ENCODE peak calls at places on chromosomes 16 and 17, in four cellular contexts. One of them, this sample, is unnamed.

GRCh38 chr17:8873801-8874715 is 6.6 kb upstream of the PIK3R6 start:
- DNase-seq in CD8-positive, alpha-beta T cell: no peak
- DNase-seq in uterus: no peak
- DNase-seq in coronary artery: no peak
- DNase-seq in this sample: no peak

GRCh38 chr17:79075433-79075805 is 795 bp downstream of the ENGASE start:
- DNase-seq in coronary artery: no peak
- DNase-seq in CD8-positive, alpha-beta T cell: no peak
- DNase-seq in uterus: no peak
- DNase-seq in this sample: no peak

GRCh38 chr17:72717276-72717675 is 375.2 kb downstream of the SLC39A11 start:
- DNase-seq in CD8-positive, alpha-beta T cell: no peak
- DNase-seq in uterus: no peak
- DNase-seq in coronary artery: no peak
- DNase-seq in this sample: no peak

GRCh38 chr16:81938331-81939163 is 72.7 kb downstream of the SDR42E1 start:
- DNase-seq in uterus: no peak
- DNase-seq in CD8-positive, alpha-beta T cell: no peak
- DNase-seq in coronary artery: no peak
- DNase-seq in this sample: no peak

GRCh38 chr16:10676284-10676683 is 18.4 kb downstream of the TEKT5 start:
- DNase-seq in CD8-positive, alpha-beta T cell: no peak
- DNase-seq in coronary artery: no peak
- DNase-seq in uterus: no peak
- DNase-seq in this sample: no peak

GRCh38 chr17:78488867-78489634 is 88.1 kb downstream of the DNAH17 start:
- DNase-seq in coronary artery: no peak
- DNase-seq in uterus: no peak
- DNase-seq in CD8-positive, alpha-beta T cell: no peak
- DNase-seq in this sample: no peak

GRCh38 chr17:70137451-70138230 is 31.7 kb upstream of the KCNJ2 start:
- DNase-seq in uterus: peak
- DNase-seq in CD8-positive, alpha-beta T cell: no peak
- DNase-seq in coronary artery: no peak
- DNase-seq in this sample: peak

GRCh38 chr17:80845121-80845862 is 146.3 kb upstream of the CHMP6 start:
- DNase-seq in uterus: no peak
- DNase-seq in CD8-positive, alpha-beta T cell: no peak
- DNase-seq in coronary artery: no peak
- DNase-seq in this sample: no peak

GRCh38 chr16:48003226-48003907 is 152.4 kb downstream of the ABCC12 start:
- DNase-seq in CD8-positive, alpha-beta T cell: no peak
- DNase-seq in uterus: no peak
- DNase-seq in coronary artery: no peak
- DNase-seq in this sample: peak

GRCh38 chr16:81693047-81693446 is 86.0 kb upstream of the PLCG2 start:
- DNase-seq in coronary artery: no peak
- DNase-seq in uterus: no peak
- DNase-seq in CD8-positive, alpha-beta T cell: no peak
- DNase-seq in this sample: peak

GRCh38 chr17:47730681-47731080 is 2.4 kb upstream of the TBX21 start:
- DNase-seq in coronary artery: peak
- DNase-seq in CD8-positive, alpha-beta T cell: no peak
- DNase-seq in uterus: no peak
- DNase-seq in this sample: no peak

GRCh38 chr16:3065742-3066439 is 451 bp downstream of the IL32 start:
- DNase-seq in CD8-positive, alpha-beta T cell: peak
- DNase-seq in uterus: no peak
- DNase-seq in coronary artery: no peak
- DNase-seq in this sample: no peak
- H3K4me3 ChIP-seq in CD8-positive, alpha-beta T cell: peak
- H3K4me3 ChIP-seq in uterus: no peak
- H3K4me3 ChIP-seq in coronary artery: peak
- H3K4me3 ChIP-seq in this sample: peak

DNA sequence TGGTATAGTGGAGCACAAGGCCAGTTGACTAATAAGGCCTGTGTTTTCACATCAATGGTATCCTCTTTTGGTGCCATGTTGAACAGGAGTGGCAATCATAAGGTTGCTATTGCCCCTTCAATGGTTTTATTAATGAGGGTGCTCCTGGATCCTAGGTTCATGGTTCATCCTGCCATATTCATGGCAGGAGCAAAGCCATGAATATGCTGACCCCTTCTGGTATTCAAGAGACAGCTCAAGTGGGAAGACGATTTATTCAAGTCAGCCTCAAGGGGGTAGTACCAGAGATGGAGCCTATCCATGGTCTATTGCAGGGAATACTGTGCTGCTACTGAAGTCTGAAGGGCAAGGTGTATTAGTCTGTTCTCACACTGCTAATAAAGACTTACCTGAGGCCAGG is 2.6 kb downstream of the ABCA9 start:
- DNase-seq in coronary artery: no peak
- DNase-seq in uterus: no peak
- DNase-seq in CD8-positive, alpha-beta T cell: no peak
- DNase-seq in this sample: no peak
- TF ChIP-seq CTCF in coronary artery: no peak
- TF ChIP-seq CTCF in uterus: no peak
- TF ChIP-seq CTCF in CD8-positive, alpha-beta T cell: no peak
- TF ChIP-seq CTCF in this sample: no peak

DNA sequence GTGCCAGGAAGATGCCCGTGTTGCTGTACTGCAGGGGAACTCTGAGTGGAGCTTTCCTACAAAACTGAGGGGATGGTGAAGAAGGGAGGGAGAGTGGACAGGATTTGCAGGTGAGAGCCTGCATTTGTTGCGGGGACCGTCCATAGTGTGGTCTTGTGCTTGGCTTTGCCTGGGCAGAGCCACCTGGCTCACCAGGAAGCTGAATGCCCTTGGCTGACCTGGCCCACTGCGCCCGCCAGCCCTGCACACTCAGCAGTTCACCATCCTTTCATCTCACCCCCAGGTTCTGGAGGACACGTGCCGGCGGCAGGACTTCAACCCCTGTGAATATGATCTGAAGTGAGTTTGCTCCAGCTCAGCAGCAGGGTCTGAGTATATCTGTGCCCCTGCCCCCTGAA is 1.5 kb downstream of the ASPSCR1 start:
- DNase-seq in coronary artery: no peak
- DNase-seq in CD8-positive, alpha-beta T cell: no peak
- DNase-seq in uterus: no peak
- DNase-seq in this sample: no peak
- H3K4me3 ChIP-seq in coronary artery: no peak
- H3K4me3 ChIP-seq in CD8-positive, alpha-beta T cell: no peak
- H3K4me3 ChIP-seq in uterus: no peak
- H3K4me3 ChIP-seq in this sample: no peak

DNA sequence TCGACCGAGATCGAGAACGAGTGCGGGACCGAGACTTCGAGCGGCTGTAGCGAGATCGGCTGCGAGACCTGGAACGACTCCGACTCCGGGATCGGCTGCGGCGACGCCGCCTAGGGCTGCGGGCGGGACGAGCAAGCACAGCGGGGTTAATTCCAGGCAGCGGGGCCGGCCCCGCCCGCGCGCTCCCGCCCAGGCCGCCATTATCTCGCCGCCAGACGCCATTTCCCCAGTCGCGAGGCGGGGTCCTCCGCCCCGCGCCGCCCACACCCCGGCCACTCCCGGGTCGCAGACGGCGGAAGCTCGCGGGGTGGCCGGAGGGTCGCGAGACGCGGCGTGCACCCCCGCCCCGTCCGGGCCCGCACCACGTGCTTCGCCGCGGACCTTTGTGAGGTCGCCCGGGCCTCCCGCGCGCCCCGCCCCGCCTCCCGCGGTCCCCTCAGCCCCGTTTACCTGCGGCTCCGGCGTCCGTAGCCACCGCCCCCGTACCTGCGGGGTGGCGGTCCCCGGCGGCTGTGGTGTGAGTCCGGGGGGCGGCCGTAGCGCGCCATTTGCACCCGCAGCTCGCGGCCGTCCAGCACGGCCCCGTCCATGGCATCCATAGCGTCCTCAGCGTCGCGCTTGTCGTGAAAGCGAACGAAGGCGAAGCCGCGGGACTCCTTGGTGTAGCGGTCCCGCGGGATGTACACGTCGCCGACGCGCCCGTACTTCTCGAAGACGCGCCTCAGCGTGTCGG is 616 bp downstream of the SRSF2 start:
- DNase-seq in CD8-positive, alpha-beta T cell: peak
- DNase-seq in uterus: peak
- DNase-seq in coronary artery: peak
- DNase-seq in this sample: peak
- TF ChIP-seq CTCF in CD8-positive, alpha-beta T cell: no peak
- TF ChIP-seq CTCF in uterus: no peak
- TF ChIP-seq CTCF in coronary artery: no peak
- TF ChIP-seq CTCF in this sample: peak

GRCh38 chr16:69469807-69470561 is 45.6 kb downstream of the CYB5B start:
- DNase-seq in CD8-positive, alpha-beta T cell: no peak
- DNase-seq in uterus: no peak
- DNase-seq in coronary artery: no peak
- DNase-seq in this sample: no peak

GRCh38 chr16:69466547-69466946 is 42.1 kb downstream of the CYB5B start:
- DNase-seq in CD8-positive, alpha-beta T cell: no peak
- DNase-seq in coronary artery: no peak
- DNase-seq in uterus: no peak
- DNase-seq in this sample: no peak

GRCh38 chr16:69465083-69465721 is 40.8 kb downstream of the CYB5B start:
- DNase-seq in coronary artery: no peak
- DNase-seq in CD8-positive, alpha-beta T cell: no peak
- DNase-seq in uterus: no peak
- DNase-seq in this sample: no peak

GRCh38 chr16:69465881-69466280 is 41.5 kb downstream of the CYB5B start:
- DNase-seq in uterus: no peak
- DNase-seq in coronary artery: no peak
- DNase-seq in CD8-positive, alpha-beta T cell: no peak
- DNase-seq in this sample: no peak

GRCh38 chr16:69467531-69468204 is 43.2 kb downstream of the CYB5B start:
- DNase-seq in uterus: no peak
- DNase-seq in CD8-positive, alpha-beta T cell: no peak
- DNase-seq in coronary artery: no peak
- DNase-seq in this sample: no peak
- H3K4me3 ChIP-seq in uterus: no peak
- H3K4me3 ChIP-seq in CD8-positive, alpha-beta T cell: no peak
- H3K4me3 ChIP-seq in coronary artery: no peak
- H3K4me3 ChIP-seq in this sample: no peak

DNA sequence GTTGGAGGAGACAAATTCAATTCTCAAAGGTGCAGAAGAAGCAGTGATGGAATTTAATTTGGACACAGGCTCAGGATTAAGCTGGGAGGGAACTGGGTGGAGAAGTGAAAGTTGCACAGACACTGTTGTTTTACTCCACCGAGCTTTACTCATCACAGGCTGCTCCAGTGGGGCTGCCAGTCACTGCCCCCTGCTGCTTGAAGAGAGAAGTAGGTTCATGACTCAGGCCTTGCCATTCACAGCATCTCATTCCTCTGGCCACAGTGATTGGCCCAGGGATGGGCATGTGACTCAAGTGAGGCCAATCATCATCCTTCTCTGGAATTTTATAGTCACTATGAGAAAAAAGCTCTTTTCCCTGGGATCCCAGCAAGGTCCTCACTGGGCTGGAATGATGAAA is 11.8 kb downstream of the GNAO1 start:
- DNase-seq in coronary artery: no peak
- DNase-seq in CD8-positive, alpha-beta T cell: peak
- DNase-seq in uterus: no peak
- DNase-seq in this sample: no peak
- TF ChIP-seq CTCF in coronary artery: no peak
- TF ChIP-seq CTCF in CD8-positive, alpha-beta T cell: peak
- TF ChIP-seq CTCF in uterus: no peak
- TF ChIP-seq CTCF in this sample: no peak

GRCh38 chr16:85083051-85083639 is 29.1 kb downstream of the CIBAR2 start:
- DNase-seq in coronary artery: no peak
- DNase-seq in CD8-positive, alpha-beta T cell: no peak
- DNase-seq in uterus: no peak
- DNase-seq in this sample: no peak

GRCh38 chr16:85079785-85080602 is 32.3 kb downstream of the CIBAR2 start:
- DNase-seq in uterus: no peak
- DNase-seq in CD8-positive, alpha-beta T cell: no peak
- DNase-seq in coronary artery: no peak
- DNase-seq in this sample: no peak

GRCh38 chr16:85080923-85081498 is 31.3 kb downstream of the CIBAR2 start:
- DNase-seq in uterus: no peak
- DNase-seq in CD8-positive, alpha-beta T cell: no peak
- DNase-seq in coronary artery: no peak
- DNase-seq in this sample: no peak

GRCh38 chr16:85082553-85083050 is 29.7 kb downstream of the CIBAR2 start:
- DNase-seq in uterus: no peak
- DNase-seq in CD8-positive, alpha-beta T cell: no peak
- DNase-seq in coronary artery: no peak
- DNase-seq in this sample: no peak

DNA sequence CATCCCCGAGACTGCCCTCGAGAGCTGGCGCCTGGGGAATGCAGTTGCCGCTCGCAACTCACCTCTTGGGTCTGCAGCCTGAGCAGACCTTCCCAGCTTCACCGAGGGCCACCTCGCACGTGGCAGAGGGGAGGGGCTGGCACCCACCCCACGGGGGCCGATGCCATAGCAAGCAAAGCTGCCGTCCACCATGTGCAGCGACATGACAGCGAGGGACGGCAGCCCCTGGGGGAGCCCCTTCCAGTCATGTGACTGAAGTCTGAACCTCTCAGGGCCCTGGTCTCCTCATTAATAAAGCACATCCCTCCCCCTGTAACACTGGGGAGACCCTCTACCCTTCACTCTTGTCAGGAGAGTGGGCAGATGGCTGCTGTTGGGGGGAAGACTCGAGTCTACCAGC is 30.5 kb downstream of the CIBAR2 start:
- DNase-seq in uterus: no peak
- DNase-seq in CD8-positive, alpha-beta T cell: no peak
- DNase-seq in coronary artery: no peak
- DNase-seq in this sample: no peak
- H3K4me3 ChIP-seq in uterus: no peak
- H3K4me3 ChIP-seq in CD8-positive, alpha-beta T cell: no peak
- H3K4me3 ChIP-seq in coronary artery: no peak
- H3K4me3 ChIP-seq in this sample: no peak

This sample was measured in AG10803.